ENCODE peak calls at places on chromosomes 11 and 22, in ten cellular contexts. D is SK-N-SH, U is sigmoid colon, N is suprapubic skin, P is H1, B is K562, V is prostate gland, Z is transverse colon, M is HCT116, F is esophagus muscularis mucosa. Y is an unnamed sample.

GRCh38 chr22:20268350-20269012 is 363 bp upstream of the RTN4R start:
- DNase-seq in N (no peak), D (peak), V (peak), P (no peak), U (no peak), M (peak), F (no peak), B (peak), Z (peak), Y (peak)

GRCh38 chr11:35856259-35856658 is 87.6 kb upstream of the LDLRAD3 start:
- DNase-seq in P (no peak), Z (no peak), U (no peak), V (no peak), F (peak), D (no peak), M (no peak), N (no peak), B (no peak), Y (no peak)

GRCh38 chr11:116687458-116688201 is 85.2 kb downstream of the BUD13 start:
- DNase-seq in V (no peak), F (no peak), Z (no peak), N (no peak), U (peak), B (no peak), P (peak), M (no peak), D (peak), Y (no peak)

GRCh38 chr11:34585870-34586654 is 34.8 kb upstream of the EHF start:
- DNase-seq in M (peak), F (no peak), D (peak), N (no peak), U (no peak), B (peak), Z (no peak), P (no peak), V (peak), Y (no peak)

GRCh38 chr11:94526645-94527438 is 14.6 kb downstream of the C11orf97 start:
- DNase-seq in D (no peak), U (no peak), F (no peak), P (no peak), V (no peak), M (no peak), Z (no peak), B (no peak), N (no peak), Y (no peak)

GRCh38 chr11:108853864-108854263 is 189.0 kb downstream of the DDX10 start:
- DNase-seq in D (no peak), M (no peak), F (no peak), Z (no peak), N (no peak), V (peak), U (no peak), B (no peak), P (no peak), Y (no peak)

GRCh38 chr22:39520054-39520873 is at the start of gene ATF4:
- DNase-seq in D (peak), P (peak), F (peak), N (peak), U (peak), Z (peak), M (peak), B (peak), V (peak), Y (peak)

GRCh38 chr11:34358666-34359547 is 1.1 kb upstream of the ABTB2 start:
- DNase-seq in M (peak), V (peak), P (no peak), D (peak), N (peak), Z (peak), B (peak), U (peak), F (peak), Y (peak)

GRCh38 chr11:22626573-22627239 is 1.1 kb upstream of the FANCF start:
- DNase-seq in Z (no peak), V (no peak), D (no peak), U (no peak), F (no peak), M (no peak), P (no peak), B (no peak), N (no peak), Y (no peak)

GRCh38 chr11:68658661-68659060 is 25.7 kb upstream of the GAL start:
- DNase-seq in B (no peak), V (no peak), N (no peak), D (peak), U (no peak), M (no peak), P (no peak), Z (no peak), F (no peak), Y (no peak)

GRCh38 chr11:13674799-13675509 is 6.5 kb downstream of the FAR1 start:
- DNase-seq in B (no peak), N (no peak), P (no peak), D (no peak), V (no peak), M (no peak), F (no peak), Z (no peak), U (no peak), Y (no peak)

GRCh38 chr22:19111140-19111539 is 11.1 kb downstream of the DGCR2 start:
- DNase-seq in U (no peak), B (no peak), P (no peak), Z (no peak), M (no peak), N (no peak), V (no peak), F (no peak), D (no peak), Y (no peak)

GRCh38 chr22:31340360-31340759 is 5.8 kb downstream of the PATZ1 start:
- DNase-seq in N (no peak), B (no peak), P (no peak), D (no peak), F (no peak), M (no peak), Z (no peak), U (no peak), V (no peak), Y (no peak)

GRCh38 chr22:20267441-20268288 is 453 bp downstream of the RTN4R start:
- DNase-seq in M (no peak), F (no peak), U (no peak), N (no peak), Z (peak), D (peak), V (no peak), P (no peak), B (peak), Y (peak)

GRCh38 chr11:78351193-78351592 is 66.4 kb downstream of the GAB2 start:
- DNase-seq in Z (no peak), U (no peak), N (no peak), B (no peak), D (no peak), M (no peak), F (no peak), P (no peak), V (no peak), Y (no peak)

GRCh38 chr22:46373838-46374662 is 38.5 kb downstream of the TRMU start:
- DNase-seq in N (no peak), M (no peak), U (no peak), P (no peak), F (no peak), V (no peak), D (no peak), B (no peak), Z (peak), Y (no peak)

GRCh38 chr22:43313497-43314474 is 29.4 kb downstream of the SCUBE1 start:
- DNase-seq in P (no peak), M (no peak), V (no peak), Z (peak), F (no peak), D (no peak), N (no peak), B (no peak), U (peak), Y (no peak)

GRCh38 chr11:2137202-2138071 is 1.8 kb downstream of the IGF2 start:
- DNase-seq in B (peak), N (no peak), P (no peak), U (no peak), F (no peak), Z (peak), V (peak), D (peak), M (peak), Y (peak)

GRCh38 chr11:46696212-46696558 is 4.2 kb downstream of the ARHGAP1 start:
- DNase-seq in N (no peak), Z (no peak), U (no peak), M (no peak), P (no peak), B (no peak), V (no peak), F (no peak), D (no peak), Y (no peak)

DNA sequence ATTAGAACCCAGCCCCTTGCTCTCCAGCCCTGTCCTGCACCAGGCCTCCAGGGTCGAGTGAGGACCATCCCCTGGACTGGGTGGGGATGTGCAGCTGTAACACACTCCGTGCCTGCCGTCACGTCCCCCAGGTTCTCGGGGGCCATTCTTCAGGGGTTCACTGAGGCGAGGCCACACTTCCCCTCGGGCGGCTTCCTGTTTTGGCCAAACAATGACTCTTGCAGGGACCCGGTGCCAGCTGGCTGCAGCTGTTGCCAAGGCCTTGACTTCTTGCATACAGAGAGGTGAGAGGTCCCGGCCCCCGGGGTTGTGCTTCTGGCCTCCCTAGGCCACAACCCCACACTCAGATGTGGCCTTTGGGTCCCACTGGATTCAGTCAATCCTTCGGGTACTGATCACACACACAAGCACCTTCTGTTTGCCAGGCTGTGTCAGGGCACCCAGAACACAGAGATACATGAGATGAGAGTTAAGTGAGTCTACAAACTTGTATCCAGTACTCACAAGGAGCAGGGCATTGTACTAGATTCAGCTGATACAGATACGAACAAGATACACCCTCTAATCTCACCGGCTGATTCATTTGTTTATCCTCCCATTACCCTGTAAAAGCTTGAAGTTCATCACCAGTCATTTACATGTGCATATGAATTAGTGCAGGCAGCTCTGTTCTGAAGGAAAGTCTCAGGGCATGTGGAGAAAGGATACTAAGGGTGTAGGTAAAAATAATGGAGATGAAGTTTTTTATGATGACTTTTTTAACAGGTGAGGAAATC is 32.9 kb downstream of the LRRC32 start:
- DNase-seq in D (no peak), Z (peak), B (no peak), F (no peak), V (no peak), M (no peak), P (no peak), U (peak), N (no peak), Y (no peak)
- H3K27ac ChIP-seq in D (no peak), Z (no peak), B (no peak), F (peak), V (no peak), M (no peak), P (no peak), U (no peak), N (no peak), Y (no peak)

GRCh38 chr11:122976396-122976733 is 5.3 kb downstream of the BSX start:
- DNase-seq in Z (no peak), P (no peak), N (no peak), B (no peak), U (no peak), F (no peak), D (no peak), V (no peak), M (no peak), Y (no peak)
- H3K4me3 ChIP-seq in Z (no peak), P (peak), N (no peak), B (no peak), U (no peak), F (no peak), D (no peak), V (no peak), M (no peak), Y (no peak)

DNA sequence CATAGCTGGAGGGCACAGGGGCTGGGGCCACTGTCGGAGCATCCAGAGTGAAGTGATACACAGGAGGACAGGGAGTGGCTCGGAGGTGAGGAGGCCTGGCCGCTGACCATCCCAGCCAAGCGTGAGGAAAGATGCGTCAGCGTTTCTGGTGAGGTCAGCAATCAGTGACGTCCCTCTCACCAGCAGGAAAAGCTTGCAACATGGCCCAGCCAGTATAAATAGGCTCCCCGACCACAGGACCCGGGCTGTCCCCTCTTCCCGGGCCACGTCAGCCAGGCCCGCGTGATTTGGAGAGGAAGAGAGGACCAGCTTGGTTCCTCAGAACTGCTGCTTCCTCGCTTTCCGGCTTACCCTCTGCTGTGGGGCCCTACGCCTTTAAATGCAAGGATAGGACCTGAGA is 4.2 kb upstream of the OSM start:
- DNase-seq in N (no peak), D (no peak), Z (peak), V (no peak), P (no peak), F (no peak), M (no peak), U (peak), B (peak), Y (peak)
- TF ChIP-seq POLR2AphosphoS5 in N (no peak), D (no peak), Z (no peak), V (no peak), P (no peak), F (peak), M (no peak), U (no peak), B (no peak), Y (peak)

DNA sequence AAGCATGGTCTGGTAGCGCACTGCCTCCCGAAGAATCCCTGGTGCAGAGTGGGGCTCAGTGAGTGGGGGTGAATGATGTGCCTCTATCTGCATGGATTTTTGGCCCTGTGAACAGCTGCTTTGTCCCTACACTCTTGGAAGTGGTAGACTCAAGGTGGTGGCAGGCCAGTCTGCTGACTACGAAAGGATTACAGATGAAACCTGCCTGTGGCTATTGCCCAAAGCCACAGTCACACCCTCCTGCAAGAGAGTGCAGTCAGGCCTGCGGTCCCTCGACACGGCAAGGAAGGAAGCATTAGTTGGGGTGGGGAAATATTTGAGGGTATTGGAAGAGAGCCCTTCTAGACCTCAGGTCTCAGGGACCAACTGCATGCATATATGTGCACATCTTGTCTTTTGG is 63.7 kb downstream of the DSCAML1 start:
- DNase-seq in B (no peak), F (no peak), Z (no peak), P (no peak), V (no peak), U (no peak), M (no peak), N (no peak), D (no peak), Y (no peak)
- H3K27ac ChIP-seq in B (no peak), F (no peak), Z (no peak), P (no peak), V (no peak), U (no peak), M (no peak), N (no peak), D (no peak), Y (no peak)

GRCh38 chr22:27345681-27346080 is 455.9 kb downstream of the MN1 start:
- DNase-seq in Z (no peak), V (no peak), P (no peak), N (no peak), F (no peak), U (no peak), M (no peak), D (no peak), B (no peak), Y (no peak)

GRCh38 chr22:27348634-27349033 is 452.9 kb downstream of the MN1 start:
- DNase-seq in P (no peak), M (no peak), D (no peak), U (no peak), B (no peak), Z (no peak), N (no peak), F (no peak), V (no peak), Y (no peak)

GRCh38 chr22:27347951-27348350 is 453.6 kb downstream of the MN1 start:
- DNase-seq in P (no peak), V (no peak), F (no peak), M (no peak), U (no peak), N (no peak), D (no peak), B (no peak), Z (no peak), Y (no peak)

GRCh38 chr22:27340047-27340446 is 461.5 kb downstream of the MN1 start:
- DNase-seq in F (peak), M (no peak), N (no peak), B (no peak), Z (no peak), P (no peak), D (no peak), V (no peak), U (no peak), Y (no peak)

GRCh38 chr22:27344546-27344945 is 457.0 kb downstream of the MN1 start:
- DNase-seq in U (no peak), P (no peak), V (no peak), D (no peak), Z (no peak), B (no peak), F (no peak), N (no peak), M (no peak), Y (no peak)
- H3K4me3 ChIP-seq in U (no peak), P (no peak), V (no peak), D (no peak), Z (no peak), B (no peak), F (no peak), N (no peak), M (no peak), Y (no peak)

GRCh38 chr22:17915188-17915587 is 109.2 kb downstream of the MICAL3 start:
- DNase-seq in Z (no peak), D (no peak), N (no peak), M (no peak), V (no peak), P (no peak), U (peak), B (no peak), F (no peak), Y (no peak)

GRCh38 chr22:17915676-17916075 is 108.7 kb downstream of the MICAL3 start:
- DNase-seq in Z (no peak), D (no peak), F (no peak), N (no peak), V (no peak), B (no peak), M (no peak), P (no peak), U (peak), Y (no peak)

GRCh38 chr22:17917490-17917983 is 106.8 kb downstream of the MICAL3 start:
- DNase-seq in F (no peak), B (peak), N (no peak), V (no peak), D (no peak), P (no peak), U (peak), M (no peak), Z (peak), Y (no peak)

GRCh38 chr22:17914474-17914873 is 109.9 kb downstream of the MICAL3 start:
- DNase-seq in F (no peak), M (no peak), P (no peak), V (no peak), N (no peak), Z (no peak), U (peak), B (no peak), D (no peak), Y (no peak)

DNA sequence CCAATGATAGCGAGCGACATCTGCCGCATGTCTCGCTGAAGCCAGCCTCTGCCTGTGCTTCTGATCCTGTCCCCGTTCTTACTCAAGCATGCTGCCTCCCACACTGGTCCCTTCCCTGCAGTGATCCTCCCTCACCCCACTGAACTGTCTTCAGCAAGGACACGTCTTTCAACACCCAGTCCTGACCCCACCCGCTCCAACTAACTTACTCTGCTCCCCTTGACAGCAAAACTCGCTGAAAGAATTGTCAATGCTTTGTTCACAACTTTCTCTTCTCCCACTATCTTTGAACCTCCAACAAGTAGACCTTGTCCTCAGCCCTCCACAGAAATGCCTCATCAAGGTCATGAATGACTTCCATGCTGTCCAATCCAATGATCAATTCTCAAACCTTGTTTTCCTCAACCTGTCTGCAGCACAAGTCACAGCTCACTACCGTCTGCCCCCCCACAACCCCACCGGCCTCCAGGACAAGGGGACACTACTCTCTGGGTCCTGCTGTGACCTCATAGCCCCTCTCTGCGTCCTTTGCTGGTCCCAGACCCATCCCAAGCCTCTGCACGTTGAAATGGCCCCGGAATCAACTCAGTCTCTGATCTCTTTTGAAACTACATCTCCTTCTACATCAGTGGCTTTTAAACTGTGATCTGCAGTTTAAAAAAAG is 108.0 kb downstream of the MICAL3 start:
- DNase-seq in P (no peak), D (no peak), B (peak), U (peak), N (no peak), V (no peak), M (no peak), Z (no peak), F (no peak), Y (no peak)
- TF ChIP-seq POLR2AphosphoS5 in P (no peak), D (no peak), B (no peak), U (no peak), N (no peak), V (no peak), M (no peak), Z (no peak), F (no peak), Y (no peak)